ENCODE peak calls at places on chromosomes 7 and 10, in seven cellular contexts. One of them, this sample, is unnamed.

GRCh38 chr10:95841711-95842498 is 65.9 kb upstream of the CC2D2B start:
- DNase-seq in NCI-H748 treated with DMSO at 0.1 percent for 48 hours: peak
- DNase-seq in NCI-H146: peak
- DNase-seq in CD4-positive, alpha-beta T cell: no peak
- DNase-seq in stimulated activated CD4-positive, alpha-beta T cell treated with anti-CD3 and anti-CD28 coated beads, Interleukin-1b, Interleukin-23, amount 100 ng/mL, for 4 hours: peak
- DNase-seq in aorta: no peak
- DNase-seq in IMR-90: peak
- DNase-seq in this sample: peak

GRCh38 chr10:78222096-78222790 is 188.6 kb downstream of the RPS24 start:
- DNase-seq in NCI-H748 treated with DMSO at 0.1 percent for 48 hours: peak
- DNase-seq in NCI-H146: peak
- DNase-seq in CD4-positive, alpha-beta T cell: no peak
- DNase-seq in stimulated activated CD4-positive, alpha-beta T cell treated with anti-CD3 and anti-CD28 coated beads, Interleukin-1b, Interleukin-23, amount 100 ng/mL, for 4 hours: no peak
- DNase-seq in aorta: no peak
- DNase-seq in IMR-90: no peak
- DNase-seq in this sample: no peak

GRCh38 chr10:56318816-56319215 is 42.2 kb downstream of the ZWINT start:
- DNase-seq in NCI-H748 treated with DMSO at 0.1 percent for 48 hours: peak
- DNase-seq in NCI-H146: peak
- DNase-seq in CD4-positive, alpha-beta T cell: no peak
- DNase-seq in stimulated activated CD4-positive, alpha-beta T cell treated with anti-CD3 and anti-CD28 coated beads, Interleukin-1b, Interleukin-23, amount 100 ng/mL, for 4 hours: no peak
- DNase-seq in aorta: no peak
- DNase-seq in IMR-90: no peak
- DNase-seq in this sample: peak

GRCh38 chr7:94062372-94062771 is 58.2 kb upstream of the BET1 start:
- DNase-seq in NCI-H748 treated with DMSO at 0.1 percent for 48 hours: no peak
- DNase-seq in NCI-H146: no peak
- DNase-seq in CD4-positive, alpha-beta T cell: no peak
- DNase-seq in stimulated activated CD4-positive, alpha-beta T cell treated with anti-CD3 and anti-CD28 coated beads, Interleukin-1b, Interleukin-23, amount 100 ng/mL, for 4 hours: no peak
- DNase-seq in aorta: no peak
- DNase-seq in IMR-90: peak
- DNase-seq in this sample: no peak

GRCh38 chr10:35875281-35875680 is 233.2 kb upstream of the FZD8 start:
- DNase-seq in NCI-H748 treated with DMSO at 0.1 percent for 48 hours: no peak
- DNase-seq in NCI-H146: no peak
- DNase-seq in CD4-positive, alpha-beta T cell: no peak
- DNase-seq in stimulated activated CD4-positive, alpha-beta T cell treated with anti-CD3 and anti-CD28 coated beads, Interleukin-1b, Interleukin-23, amount 100 ng/mL, for 4 hours: no peak
- DNase-seq in aorta: no peak
- DNase-seq in IMR-90: peak
- DNase-seq in this sample: no peak

GRCh38 chr7:42347616-42348015 is 110.6 kb upstream of the GLI3 start:
- DNase-seq in NCI-H748 treated with DMSO at 0.1 percent for 48 hours: no peak
- DNase-seq in NCI-H146: no peak
- DNase-seq in CD4-positive, alpha-beta T cell: no peak
- DNase-seq in stimulated activated CD4-positive, alpha-beta T cell treated with anti-CD3 and anti-CD28 coated beads, Interleukin-1b, Interleukin-23, amount 100 ng/mL, for 4 hours: no peak
- DNase-seq in aorta: no peak
- DNase-seq in IMR-90: no peak
- DNase-seq in this sample: no peak

GRCh38 chr10:103120546-103120945 is 72.5 kb downstream of the NT5C2 start:
- DNase-seq in NCI-H748 treated with DMSO at 0.1 percent for 48 hours: no peak
- DNase-seq in NCI-H146: no peak
- DNase-seq in CD4-positive, alpha-beta T cell: no peak
- DNase-seq in stimulated activated CD4-positive, alpha-beta T cell treated with anti-CD3 and anti-CD28 coated beads, Interleukin-1b, Interleukin-23, amount 100 ng/mL, for 4 hours: no peak
- DNase-seq in aorta: no peak
- DNase-seq in IMR-90: no peak
- DNase-seq in this sample: no peak

GRCh38 chr7:2633538-2634264 is 1.9 kb downstream of the TTYH3 start:
- DNase-seq in NCI-H748 treated with DMSO at 0.1 percent for 48 hours: no peak
- DNase-seq in NCI-H146: peak
- DNase-seq in CD4-positive, alpha-beta T cell: no peak
- DNase-seq in stimulated activated CD4-positive, alpha-beta T cell treated with anti-CD3 and anti-CD28 coated beads, Interleukin-1b, Interleukin-23, amount 100 ng/mL, for 4 hours: peak
- DNase-seq in aorta: peak
- DNase-seq in IMR-90: peak
- DNase-seq in this sample: no peak

GRCh38 chr10:28130267-28130666 is 131.4 kb upstream of the ODAD2 start:
- DNase-seq in NCI-H748 treated with DMSO at 0.1 percent for 48 hours: no peak
- DNase-seq in NCI-H146: no peak
- DNase-seq in CD4-positive, alpha-beta T cell: no peak
- DNase-seq in stimulated activated CD4-positive, alpha-beta T cell treated with anti-CD3 and anti-CD28 coated beads, Interleukin-1b, Interleukin-23, amount 100 ng/mL, for 4 hours: no peak
- DNase-seq in aorta: no peak
- DNase-seq in IMR-90: peak
- DNase-seq in this sample: no peak

GRCh38 chr7:139095194-139095659 is 14.3 kb downstream of the ZC3HAV1 start:
- DNase-seq in NCI-H748 treated with DMSO at 0.1 percent for 48 hours: no peak
- DNase-seq in NCI-H146: no peak
- DNase-seq in CD4-positive, alpha-beta T cell: peak
- DNase-seq in stimulated activated CD4-positive, alpha-beta T cell treated with anti-CD3 and anti-CD28 coated beads, Interleukin-1b, Interleukin-23, amount 100 ng/mL, for 4 hours: peak
- DNase-seq in aorta: peak
- DNase-seq in IMR-90: no peak
- DNase-seq in this sample: no peak

GRCh38 chr10:89480047-89480446 is 55.3 kb downstream of the SLC16A12 start:
- DNase-seq in NCI-H748 treated with DMSO at 0.1 percent for 48 hours: no peak
- DNase-seq in NCI-H146: no peak
- DNase-seq in CD4-positive, alpha-beta T cell: no peak
- DNase-seq in stimulated activated CD4-positive, alpha-beta T cell treated with anti-CD3 and anti-CD28 coated beads, Interleukin-1b, Interleukin-23, amount 100 ng/mL, for 4 hours: no peak
- DNase-seq in aorta: no peak
- DNase-seq in IMR-90: peak
- DNase-seq in this sample: no peak

GRCh38 chr10:69572159-69573055 is 815 bp downstream of the NEUROG3 start:
- DNase-seq in NCI-H748 treated with DMSO at 0.1 percent for 48 hours: peak
- DNase-seq in NCI-H146: no peak
- DNase-seq in CD4-positive, alpha-beta T cell: no peak
- DNase-seq in stimulated activated CD4-positive, alpha-beta T cell treated with anti-CD3 and anti-CD28 coated beads, Interleukin-1b, Interleukin-23, amount 100 ng/mL, for 4 hours: no peak
- DNase-seq in aorta: peak
- DNase-seq in IMR-90: peak
- DNase-seq in this sample: no peak

This sample was measured in NCI-H2081 treated with DMSO at 0.1 percent for 48 hours.